ENCODE peak calls at places on chromosome 4, in five cellular contexts. F is WERI-Rb-1, S is uterus, U is IMR-90, A is esophagus squamous epithelium. O is an unnamed sample.

GRCh38 chr4:51855751-51856150 is 12.8 kb downstream of the DCUN1D4 start:
- DNase-seq in U (no peak), F (no peak), A (no peak), S (no peak), O (no peak)

GRCh38 chr4:16867827-16868226 is 30.6 kb downstream of the LDB2 start:
- DNase-seq in U (no peak), A (no peak), S (no peak), F (no peak), O (no peak)

GRCh38 chr4:42341518-42342026 is 55.7 kb upstream of the SHISA3 start:
- DNase-seq in F (no peak), S (no peak), A (no peak), U (peak), O (no peak)

GRCh38 chr4:115763051-115763450 is 649.6 kb upstream of the NDST4 start:
- DNase-seq in S (no peak), U (no peak), A (no peak), F (no peak), O (no peak)

GRCh38 chr4:180372671-180373070 is 1870.5 kb upstream of the TENM3 start:
- DNase-seq in F (no peak), S (no peak), A (no peak), U (peak), O (no peak)

GRCh38 chr4:8407316-8407715 is 33.2 kb downstream of the ACOX3 start:
- DNase-seq in S (no peak), U (no peak), F (no peak), A (no peak), O (no peak)

GRCh38 chr4:25814323-25814722 is 48.5 kb downstream of the SEL1L3 start:
- DNase-seq in A (no peak), F (no peak), S (no peak), U (peak), O (no peak)

GRCh38 chr4:28082686-28083390 is 1222.2 kb downstream of the STIM2 start:
- DNase-seq in U (peak), F (no peak), A (no peak), S (no peak), O (no peak)

GRCh38 chr4:116881077-116881476 is 204.3 kb downstream of the TRAM1L1 start:
- DNase-seq in A (no peak), U (no peak), F (no peak), S (no peak), O (no peak)

GRCh38 chr4:20337261-20337664 is 85.6 kb downstream of the SLIT2 start:
- DNase-seq in F (peak), S (no peak), U (peak), A (no peak), O (no peak)

GRCh38 chr4:165651901-165652300 is 221.1 kb upstream of the TLL1 start:
- DNase-seq in A (no peak), F (peak), S (no peak), U (no peak), O (no peak)

GRCh38 chr4:23070848-23071570 is 378.3 kb downstream of the GBA3 start:
- DNase-seq in F (no peak), U (no peak), A (no peak), S (no peak), O (no peak)

GRCh38 chr4:20252656-20253271 is 1.1 kb downstream of the SLIT2 start:
- DNase-seq in U (peak), S (peak), F (peak), A (no peak), O (no peak)

GRCh38 chr4:138835833-138836521 is 179.6 kb upstream of the NOCT start:
- DNase-seq in S (no peak), F (no peak), A (no peak), U (peak), O (no peak)

GRCh38 chr4:113587156-113587555 is 174.4 kb downstream of the CAMK2D start:
- DNase-seq in S (no peak), U (no peak), A (no peak), F (no peak), O (no peak)

GRCh38 chr4:147682755-147683154 is 1.2 kb downstream of the PRMT9 start:
- DNase-seq in F (no peak), A (no peak), U (peak), S (no peak), O (no peak)

GRCh38 chr4:85929926-85930325 is 429.9 kb downstream of the MAPK10 start:
- DNase-seq in U (no peak), A (no peak), F (no peak), S (no peak), O (no peak)

GRCh38 chr4:94538229-94538628 is 86.5 kb downstream of the PDLIM5 start:
- DNase-seq in U (no peak), S (no peak), F (no peak), A (no peak), O (no peak)

GRCh38 chr4:152780267-152780811 is 585 bp downstream of the ARFIP1 start:
- DNase-seq in A (no peak), F (peak), U (peak), S (no peak), O (no peak)

GRCh38 chr4:4762909-4763814 is 96.3 kb upstream of the MSX1 start:
- DNase-seq in U (peak), A (no peak), F (peak), S (peak), O (no peak)

GRCh38 chr4:10002278-10002677 is 19.0 kb downstream of the SLC2A9 start:
- DNase-seq in F (no peak), S (no peak), U (no peak), A (no peak), O (no peak)

GRCh38 chr4:1010522-1011021 is 854 bp upstream of the FGFRL1 start:
- DNase-seq in U (peak), S (peak), F (no peak), A (peak), O (peak)

GRCh38 chr4:13355036-13355910 is 128.9 kb downstream of the RAB28 start:
- DNase-seq in F (no peak), S (no peak), U (peak), A (no peak), O (no peak)

GRCh38 chr4:183936574-183937335 is 31.6 kb downstream of the STOX2 start:
- DNase-seq in F (no peak), S (no peak), A (no peak), U (peak), O (no peak)

GRCh38 chr4:79083406-79084010 is 144.3 kb upstream of the PAQR3 start:
- DNase-seq in U (no peak), A (no peak), S (no peak), F (no peak), O (no peak)

GRCh38 chr4:7420661-7421040 is 14.1 kb downstream of the PSAPL1 start:
- DNase-seq in U (no peak), S (peak), A (no peak), F (no peak), O (no peak)

GRCh38 chr4:121846662-121847061 is 23.0 kb upstream of the CCNA2 start:
- DNase-seq in A (no peak), S (no peak), U (no peak), F (no peak), O (no peak)

GRCh38 chr4:25937801-25938200 is 23.8 kb downstream of the SMIM20 start:
- DNase-seq in S (no peak), F (no peak), A (no peak), U (peak), O (no peak)

GRCh38 chr4:167020410-167020809 is 213.9 kb downstream of the SPOCK3 start:
- DNase-seq in A (no peak), U (no peak), F (peak), S (no peak), O (no peak)

GRCh38 chr4:40923326-40924095 is 173.8 kb downstream of the NSUN7 start:
- DNase-seq in A (no peak), F (no peak), S (no peak), U (no peak), O (no peak)

GRCh38 chr4:169823685-169824084 is 65.9 kb upstream of the HPF1 start:
- DNase-seq in U (peak), A (no peak), F (no peak), S (no peak), O (no peak)

GRCh38 chr4:106717094-106717493 is 319.0 kb downstream of the DKK2 start:
- DNase-seq in S (no peak), F (no peak), A (no peak), U (no peak), O (no peak)

GRCh38 chr4:2964077-2964471 is 703 bp downstream of the GRK4 start:
- DNase-seq in S (no peak), F (no peak), U (no peak), A (no peak), O (no peak)

GRCh38 chr4:98434816-98435215 is 173.6 kb downstream of the RAP1GDS1 start:
- DNase-seq in A (no peak), F (no peak), U (no peak), S (no peak), O (no peak)

GRCh38 chr4:99615210-99615834 is 40.7 kb downstream of the MTTP start:
- DNase-seq in S (no peak), A (no peak), F (peak), U (no peak), O (no peak)

GRCh38 chr4:173405840-173406606 is 7.1 kb upstream of the SCRG1 start:
- DNase-seq in U (no peak), A (no peak), S (no peak), F (no peak), O (no peak)

GRCh38 chr4:113502476-113502875 is 259.1 kb downstream of the CAMK2D start:
- DNase-seq in S (no peak), F (no peak), U (peak), A (no peak), O (no peak)

GRCh38 chr4:13584481-13584880 is 40.2 kb upstream of the NKX3-2 start:
- DNase-seq in A (no peak), U (no peak), F (no peak), S (no peak), O (no peak)

GRCh38 chr4:95869961-95870500 is 30.1 kb downstream of the PDHA2 start:
- DNase-seq in U (no peak), F (no peak), S (no peak), A (no peak), O (no peak)

GRCh38 chr4:169184236-169184635 is 86.5 kb downstream of the SH3RF1 start:
- DNase-seq in F (no peak), S (no peak), U (peak), A (no peak), O (no peak)

GRCh38 chr4:137700072-137700471 is 167.8 kb upstream of the PCDH18 start:
- DNase-seq in F (no peak), A (no peak), S (no peak), U (peak), O (no peak)

GRCh38 chr4:137693641-137694040 is 161.3 kb upstream of the PCDH18 start:
- DNase-seq in S (no peak), A (no peak), F (no peak), U (peak), O (no peak)

GRCh38 chr4:137688651-137689050 is 156.4 kb upstream of the PCDH18 start:
- DNase-seq in F (no peak), U (no peak), S (no peak), A (no peak), O (no peak)

GRCh38 chr4:137692205-137692604 is 159.9 kb upstream of the PCDH18 start:
- DNase-seq in U (no peak), S (no peak), A (no peak), F (no peak), O (no peak)

DNA sequence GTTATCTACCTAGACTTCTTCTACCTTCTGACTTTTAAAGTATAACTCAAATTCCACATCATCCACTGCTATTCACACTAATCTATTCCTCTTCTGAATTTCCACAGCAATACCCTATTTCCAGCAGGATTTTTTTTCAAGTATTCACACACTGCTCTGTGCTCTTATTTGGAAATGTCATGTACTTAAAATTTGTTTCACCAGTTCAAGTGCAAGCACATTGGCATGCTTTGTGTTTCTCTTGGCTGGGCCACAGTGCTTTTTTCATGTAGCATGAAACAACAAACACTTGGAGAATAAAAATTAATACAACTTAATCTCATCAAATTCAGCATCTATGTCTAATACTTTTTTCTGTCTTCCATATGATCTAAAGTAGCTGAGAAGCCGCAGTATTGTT is 161.8 kb upstream of the PCDH18 start:
- DNase-seq in S (peak), A (no peak), U (no peak), F (no peak), O (no peak)
- TF ChIP-seq CTCF in S (no peak), A (no peak), U (no peak), F (no peak), O (no peak)

GRCh38 chr4:158130204-158130603 is 42.6 kb downstream of the GASK1B start:
- DNase-seq in U (no peak), S (no peak), A (no peak), F (no peak), O (no peak)
- H3K27ac ChIP-seq in U (no peak), S (peak), A (no peak), F (no peak), O (no peak)

DNA sequence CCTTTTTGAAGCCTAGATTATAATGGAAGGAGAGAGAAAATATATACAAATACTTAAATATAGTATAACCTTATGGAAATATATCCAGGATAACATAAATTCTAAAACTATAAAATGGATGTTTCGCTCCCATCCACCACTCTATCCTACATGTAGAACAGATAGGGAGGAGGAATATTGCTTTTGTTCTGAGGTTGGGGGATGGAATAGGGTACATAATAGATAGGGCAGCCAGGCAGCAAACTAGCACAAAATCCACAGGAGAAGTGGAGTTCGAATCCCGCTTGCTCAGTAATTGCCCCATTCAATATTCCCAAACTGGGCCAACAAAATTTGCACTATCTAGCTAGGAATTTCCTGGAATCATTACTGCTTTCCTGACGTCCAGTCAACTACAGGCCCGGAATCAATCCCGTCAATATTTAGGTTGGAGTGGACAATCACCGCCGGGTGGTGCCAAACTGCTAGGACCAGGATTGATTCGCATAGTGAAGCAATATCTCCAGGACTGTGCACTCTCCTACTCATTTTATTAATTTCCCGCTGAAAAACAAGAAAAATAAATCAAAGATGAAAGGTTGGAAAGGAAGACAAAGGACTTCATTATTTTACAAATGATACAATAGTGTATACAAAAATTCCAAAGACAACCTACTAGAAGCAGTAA is 40.4 kb upstream of the PAPSS1 start:
- DNase-seq in A (no peak), S (no peak), F (no peak), U (peak), O (no peak)
- TF ChIP-seq CTCF in A (no peak), S (no peak), F (no peak), U (peak), O (no peak)

GRCh38 chr4:47696823-47697222 is 141.0 kb downstream of the CORIN start:
- DNase-seq in S (no peak), A (no peak), U (no peak), F (no peak), O (no peak)
- H3K27ac ChIP-seq in S (no peak), A (no peak), U (no peak), F (no peak), O (no peak)

GRCh38 chr4:48588230-48588943 is 98.3 kb downstream of the ZAR1 start:
- DNase-seq in F (no peak), U (no peak), A (no peak), S (no peak), O (no peak)
- TF ChIP-seq CTCF in F (no peak), U (no peak), A (no peak), S (no peak), O (no peak)